ENCODE peak calls at places on chromosomes 13 and 19, in five cellular contexts. R is breast epithelium, F is heart left ventricle, H is tibial nerve, Z is Peyer's patch. X is an unnamed sample.

GRCh38 chr13:105670179-105671015 is 865.1 kb downstream of the EFNB2 start:
- DNase-seq in R (no peak), F (no peak), H (no peak), Z (no peak), X (no peak)

GRCh38 chr19:7541481-7541824 is 5.9 kb downstream of the PNPLA6 start:
- DNase-seq in R (no peak), F (no peak), H (no peak), Z (no peak), X (no peak)

GRCh38 chr19:18483119-18483518 is 38.8 kb downstream of the ELL start:
- DNase-seq in R (no peak), F (peak), H (no peak), Z (no peak), X (no peak)

GRCh38 chr13:35731471-35731870 is 255.0 kb upstream of the MAB21L1 start:
- DNase-seq in R (no peak), F (no peak), H (no peak), Z (no peak), X (no peak)

GRCh38 chr19:46862974-46863632 is 2.3 kb downstream of the ARHGAP35 start:
- DNase-seq in R (no peak), F (no peak), H (no peak), Z (no peak), X (peak)

GRCh38 chr13:29472317-29472961 is 123.0 kb downstream of the SLC7A1 start:
- DNase-seq in R (no peak), F (peak), H (peak), Z (peak), X (peak)

GRCh38 chr19:49780861-49781260 is 14.1 kb downstream of the AP2A1 start:
- DNase-seq in R (no peak), F (no peak), H (no peak), Z (no peak), X (no peak)

GRCh38 chr13:102147353-102147752 is 254.5 kb downstream of the FGF14 start:
- DNase-seq in R (no peak), F (no peak), H (no peak), Z (no peak), X (no peak)

GRCh38 chr13:89923052-89923451 is 1424.4 kb upstream of the MIR17HG start:
- DNase-seq in R (no peak), F (no peak), H (no peak), Z (no peak), X (no peak)

GRCh38 chr19:46009530-46010510 is 13.0 kb downstream of the PGLYRP1 start:
- DNase-seq in R (no peak), F (peak), H (peak), Z (peak), X (peak)

GRCh38 chr19:33821871-33822270 is 25.2 kb downstream of the KCTD15 start:
- DNase-seq in R (no peak), F (no peak), H (no peak), Z (no peak), X (no peak)

GRCh38 chr13:109787135-109787954 is 962 bp upstream of the IRS2 start:
- DNase-seq in R (peak), F (no peak), H (no peak), Z (no peak), X (peak)

GRCh38 chr13:101346942-101347728 is 69.2 kb downstream of the NALCN start:
- DNase-seq in R (no peak), F (no peak), H (no peak), Z (no peak), X (no peak)

GRCh38 chr19:13842294-13843103 is 34.4 kb upstream of the NANOS3 start:
- DNase-seq in R (peak), F (peak), H (peak), Z (peak), X (peak)

GRCh38 chr19:18171605-18172327 is 1.8 kb upstream of the IFI30 start:
- DNase-seq in R (no peak), F (no peak), H (no peak), Z (peak), X (no peak)

GRCh38 chr13:110114351-110114750 is 192.6 kb downstream of the COL4A1 start:
- DNase-seq in R (no peak), F (no peak), H (no peak), Z (no peak), X (no peak)

GRCh38 chr19:52566121-52566520 is 4.0 kb upstream of the ZNF701 start:
- DNase-seq in R (no peak), F (no peak), H (no peak), Z (no peak), X (no peak)

GRCh38 chr19:55659822-55660221 is 5.0 kb downstream of the U2AF2 start:
- DNase-seq in R (no peak), F (no peak), H (no peak), Z (no peak), X (no peak)

GRCh38 chr19:15238639-15239155 is 6.4 kb upstream of the EPHX3 start:
- DNase-seq in R (no peak), F (no peak), H (no peak), Z (no peak), X (no peak)

GRCh38 chr13:52786747-52787146 is 47.1 kb upstream of the CNMD start:
- DNase-seq in R (no peak), F (no peak), H (no peak), Z (no peak), X (no peak)

GRCh38 chr19:46696052-46696451 is 20.9 kb downstream of the PRKD2 start:
- DNase-seq in R (no peak), F (no peak), H (no peak), Z (no peak), X (no peak)

GRCh38 chr19:8528500-8528899 is 14.5 kb upstream of the ZNF414 start:
- DNase-seq in R (no peak), F (no peak), H (no peak), Z (no peak), X (no peak)

GRCh38 chr19:46660601-46661019 is 372 bp downstream of the DACT3 start:
- DNase-seq in R (peak), F (peak), H (no peak), Z (no peak), X (no peak)

GRCh38 chr19:23406716-23407115 is 11.4 kb upstream of the ZNF91 start:
- DNase-seq in R (no peak), F (no peak), H (no peak), Z (no peak), X (no peak)

GRCh38 chr19:48962029-48962848 is 2.9 kb upstream of the FTL start:
- DNase-seq in R (no peak), F (peak), H (peak), Z (peak), X (peak)

GRCh38 chr13:48653074-48654054 is at the start of gene CYSLTR2:
- DNase-seq in R (no peak), F (no peak), H (no peak), Z (no peak), X (no peak)

GRCh38 chr13:98741741-98742435 is 10.6 kb downstream of the SLC15A1 start:
- DNase-seq in R (no peak), F (no peak), H (no peak), Z (no peak), X (no peak)

GRCh38 chr19:3075605-3076431 is 13.5 kb upstream of the TLE5 start:
- DNase-seq in R (no peak), F (no peak), H (no peak), Z (peak), X (peak)

DNA sequence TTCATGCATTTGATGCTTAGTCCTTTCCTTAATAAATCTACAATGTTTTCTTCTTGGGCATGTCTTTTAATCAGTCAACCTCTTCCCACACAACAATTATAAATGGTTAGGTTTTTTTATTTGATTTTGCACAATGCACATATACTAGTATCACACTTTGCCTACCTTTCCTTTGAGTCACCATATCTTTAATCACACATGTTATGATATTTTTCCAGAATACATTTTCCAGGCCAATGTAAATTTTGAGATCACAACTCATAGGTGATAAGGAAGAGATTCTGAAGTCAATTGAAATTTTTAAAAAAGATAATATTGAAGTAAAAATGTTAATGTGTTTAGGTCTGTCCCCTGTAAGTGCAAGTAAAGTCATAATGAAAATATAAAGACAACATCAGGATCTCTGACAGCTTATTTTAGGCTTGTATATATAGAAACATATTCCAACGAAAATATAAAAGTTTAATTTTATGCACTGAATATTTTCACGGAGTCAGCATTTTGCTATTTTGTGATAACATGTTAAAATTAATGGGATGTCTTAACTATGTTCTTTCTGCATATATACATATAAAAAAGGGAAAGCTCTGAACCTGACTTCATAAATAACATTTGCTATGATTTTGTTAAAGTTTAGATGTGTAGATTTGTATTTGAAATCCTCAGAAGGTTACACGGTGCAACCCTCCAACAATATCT is 352.0 kb downstream of the DACH1 start:
- DNase-seq in R (no peak), F (no peak), H (no peak), Z (no peak), X (no peak)
- H3K27ac ChIP-seq in R (no peak), F (no peak), H (no peak), Z (no peak), X (no peak)

DNA sequence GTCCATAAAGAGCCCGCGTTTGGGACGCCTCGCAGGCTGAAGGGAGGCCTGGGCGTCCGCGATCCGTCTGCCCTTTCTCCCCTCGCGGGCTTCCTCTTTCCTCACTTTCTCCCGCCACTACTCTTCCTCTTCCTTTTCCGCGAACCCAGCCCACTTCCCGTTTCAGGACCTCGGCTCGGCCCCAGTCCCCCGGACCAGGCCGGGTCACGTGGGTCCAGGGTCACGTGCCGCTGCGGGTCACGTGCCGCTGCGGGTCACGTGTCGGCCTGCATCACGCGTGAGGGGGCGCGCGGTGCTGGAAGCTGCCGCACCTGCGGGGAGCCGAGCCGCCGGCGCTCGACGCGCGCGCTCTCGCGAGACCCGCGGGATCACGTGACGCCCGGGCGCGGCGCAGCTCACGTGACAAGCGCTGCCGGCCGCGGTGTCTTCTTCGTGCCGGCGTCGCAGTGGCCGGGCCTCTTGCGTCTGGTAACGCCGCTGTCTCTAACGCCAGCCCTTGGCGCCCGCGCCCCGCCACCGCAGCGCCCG is at the start of gene LAMP1:
- DNase-seq in R (peak), F (peak), H (peak), Z (peak), X (peak)
- TF ChIP-seq POLR2A in R (peak), F (peak), H (peak), Z (peak), X (peak)

DNA sequence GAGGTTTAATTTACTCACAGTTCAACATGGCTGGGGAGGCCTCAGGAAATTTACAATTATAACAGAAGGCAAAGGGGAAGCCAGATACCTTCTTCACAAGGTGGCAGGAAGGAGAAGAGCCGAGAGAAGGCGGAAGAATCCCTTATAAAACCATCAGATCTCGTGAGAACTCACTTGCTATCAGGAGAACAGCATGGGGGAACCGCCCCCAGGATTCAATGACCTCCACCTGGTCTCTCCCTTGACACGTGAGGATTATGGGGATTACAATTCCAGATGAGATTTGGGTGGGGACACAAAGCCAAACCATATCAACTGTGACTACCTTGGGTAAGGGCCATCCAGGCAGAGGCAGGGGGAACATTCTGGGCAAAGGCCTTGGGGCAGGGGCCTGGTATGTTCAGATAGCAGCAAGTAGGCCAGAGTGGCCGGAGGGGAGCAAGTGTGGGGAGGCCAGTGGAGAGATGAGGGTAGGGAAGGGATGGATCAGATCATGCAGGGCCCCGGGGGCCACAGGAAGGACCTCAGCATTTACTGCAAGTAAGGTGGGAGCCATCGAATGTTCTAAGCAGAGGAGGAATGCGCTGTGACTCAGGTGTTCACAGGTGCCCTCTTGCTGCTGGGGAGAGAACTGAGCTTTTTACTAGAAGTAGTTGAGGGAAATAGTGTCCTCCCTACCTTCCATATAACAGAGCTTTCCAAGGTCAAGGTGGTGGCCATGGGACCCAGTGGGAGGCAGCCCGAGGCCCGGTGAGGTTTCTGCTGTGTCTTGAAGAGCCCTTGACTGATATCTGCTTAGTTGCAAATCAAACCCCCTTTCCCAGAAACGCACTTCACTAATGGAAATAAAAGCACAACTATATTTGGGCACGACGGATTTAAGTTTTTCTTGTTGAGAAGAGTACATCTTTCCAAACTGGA is 18.0 kb downstream of the RAB3D start:
- DNase-seq in R (no peak), F (peak), H (no peak), Z (no peak), X (no peak)
- TF ChIP-seq CTCF in R (no peak), F (no peak), H (no peak), Z (no peak), X (no peak)

DNA sequence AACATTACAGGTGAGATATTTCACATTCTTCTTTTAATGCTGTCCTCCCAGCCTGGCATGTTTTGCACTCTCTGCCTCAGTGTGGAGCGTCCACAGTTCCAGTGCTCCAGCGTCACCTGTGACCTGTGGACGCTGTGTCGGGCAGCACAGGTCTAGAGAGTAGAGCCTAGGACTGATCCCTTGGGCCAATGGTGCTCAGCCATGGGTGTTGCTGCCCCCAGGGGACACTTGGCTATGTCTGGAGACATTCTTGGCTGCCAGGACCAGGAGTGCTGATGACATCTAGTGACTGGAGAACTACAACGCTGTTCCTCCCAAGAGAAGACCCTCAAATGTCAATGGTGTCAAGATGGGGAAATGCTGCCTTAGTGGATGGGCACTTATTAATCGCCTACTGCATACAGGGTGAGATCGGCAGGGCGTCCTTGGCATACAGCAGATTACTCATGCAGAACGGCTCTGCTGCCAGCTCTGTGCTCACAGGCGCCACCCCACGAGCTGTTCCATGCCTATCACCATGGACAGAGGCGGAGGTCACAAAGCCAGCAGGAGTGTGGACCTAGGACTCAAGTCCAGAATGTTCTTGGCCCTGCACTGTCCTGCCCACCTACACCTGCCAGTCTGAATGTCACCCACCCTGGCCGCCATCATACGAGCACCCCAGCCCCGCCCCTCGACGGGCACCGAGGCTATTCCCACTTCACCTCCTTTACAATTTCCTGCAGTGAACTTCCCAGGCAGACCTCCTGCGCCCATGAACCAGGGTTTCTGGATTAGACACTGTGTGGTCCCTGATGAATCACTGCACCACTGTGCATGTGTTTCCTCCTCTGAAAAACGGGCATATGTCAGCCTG is 13.9 kb upstream of the MADCAM1 start:
- DNase-seq in R (no peak), F (no peak), H (no peak), Z (no peak), X (no peak)
- H3K27ac ChIP-seq in R (no peak), F (no peak), H (no peak), Z (no peak), X (no peak)

X was measured in testis.